ENCODE peak calls at places on chromosomes 16 and 17, in nine cellular contexts. L is nephron progenitor cell; T is EL; I is D341Med; Q is lower leg skin; V is activated T-cell treated with anti-CD3 and anti-CD28 coated beads for 24 hours; F is CD8-positive, alpha-beta T cell; E is activated CD4-positive, CD25-positive, alpha-beta regulatory T cell; H is T-cell. R is an unnamed sample.

GRCh38 chr17:31593806-31594205 is 202.3 kb downstream of the RAB11FIP4 start:
- DNase-seq in H (no peak), F (no peak), E (no peak), Q (no peak), T (peak; percentile 94), L (no peak), I (no peak), V (no peak), R (no peak)

GRCh38 chr16:9647981-9648701 is 534.1 kb downstream of the GRIN2A start:
- DNase-seq in V (no peak), Q (no peak), L (no peak), F (no peak), T (peak; percentile 30), H (no peak), E (no peak), I (peak; percentile 48), R (no peak)

GRCh38 chr16:2803545-2804195 is 5.4 kb downstream of the PRSS41 start:
- DNase-seq in L (no peak), H (no peak), I (no peak), T (no peak), Q (no peak), F (no peak), E (no peak), V (no peak), R (no peak)

GRCh38 chr17:65408050-65408449 is 153.4 kb downstream of the AXIN2 start:
- DNase-seq in Q (no peak), H (no peak), E (no peak), V (no peak), T (no peak), F (no peak), L (no peak), I (no peak), R (no peak)

GRCh38 chr16:83356986-83357385 is 450.8 kb upstream of the HSBP1 start:
- DNase-seq in E (no peak), F (no peak), T (no peak), H (no peak), L (no peak), I (no peak), Q (no peak), V (no peak), R (no peak)

GRCh38 chr17:80285237-80285920 is 24.7 kb downstream of the RNF213 start:
- DNase-seq in H (no peak), E (no peak), L (no peak), Q (no peak), V (no peak), I (no peak), F (no peak), T (no peak), R (no peak)

GRCh38 chr16:17222756-17223411 is 247.9 kb downstream of the XYLT1 start:
- DNase-seq in I (no peak), Q (peak; percentile 29), L (no peak), V (no peak), E (no peak), H (no peak), F (no peak), T (no peak), R (no peak)

GRCh38 chr16:85480727-85481101 is 132.4 kb upstream of the GSE1 start:
- DNase-seq in V (no peak), H (no peak), L (no peak), I (peak; percentile 71), F (no peak), E (no peak), T (no peak), Q (no peak), R (no peak)

GRCh38 chr16:28984091-28984490 is 761 bp upstream of the LAT start:
- DNase-seq in V (no peak), I (no peak), E (no peak), F (no peak), T (no peak), L (no peak), Q (no peak), H (no peak), R (no peak)

GRCh38 chr16:35391328-35391727 is 1931.9 kb downstream of the TP53TG3F start:
- DNase-seq in E (no peak), V (no peak), T (peak; percentile 5), I (no peak), F (no peak), L (peak; percentile 6), Q (peak; percentile 34), H (no peak), R (no peak)

GRCh38 chr17:82300707-82301270 is 16.6 kb downstream of the CD7 start:
- DNase-seq in E (peak; percentile 54), T (peak; percentile 57), F (peak; percentile 86), Q (no peak), L (peak; percentile 71), V (no peak), I (peak; percentile 96), H (peak; percentile 56), R (peak; percentile 57)

GRCh38 chr16:22189473-22190168 is 16.5 kb upstream of the EEF2K start:
- DNase-seq in E (peak; percentile 89), F (peak; percentile 93), I (no peak), L (peak; percentile 23), V (peak; percentile 78), Q (peak; percentile 75), T (peak; percentile 41), H (peak; percentile 95), R (peak; percentile 88)

GRCh38 chr16:17070882-17071592 is 399.7 kb downstream of the XYLT1 start:
- DNase-seq in Q (peak; percentile 46), V (peak; percentile 78), F (peak; percentile 73), H (peak; percentile 88), T (no peak), L (peak; percentile 48), I (no peak), E (peak; percentile 54), R (peak; percentile 79)